ENCODE peak calls at places on chromosomes 7 and 10, in five cellular contexts. One of them, this sample, is unnamed. For H3K4me1, the result is how much of the 10 kb centered on the place peaks cover.

GRCh38 chr7:98569606-98570337 is 47.3 kb upstream of the NPTX2 start:
- DNase-seq in iPS DF 6.9: no peak
- DNase-seq in fibroblast of lung: no peak
- DNase-seq in tibial nerve: no peak
- DNase-seq in uterus: peak
- DNase-seq in this sample: no peak

GRCh38 chr7:45080265-45080957 is 8.4 kb downstream of the NACAD start:
- DNase-seq in tibial nerve: no peak
- DNase-seq in fibroblast of lung: no peak
- DNase-seq in iPS DF 6.9: no peak
- DNase-seq in uterus: no peak
- DNase-seq in this sample: no peak

GRCh38 chr7:130914589-130915294 is 180.7 kb upstream of the KLF14 start:
- DNase-seq in tibial nerve: no peak
- DNase-seq in iPS DF 6.9: no peak
- DNase-seq in fibroblast of lung: no peak
- DNase-seq in uterus: no peak
- DNase-seq in this sample: no peak

GRCh38 chr7:74598558-74598957 is 59.0 kb upstream of the GTF2I start:
- DNase-seq in iPS DF 6.9: no peak
- DNase-seq in fibroblast of lung: peak
- DNase-seq in tibial nerve: no peak
- DNase-seq in uterus: no peak
- DNase-seq in this sample: no peak

GRCh38 chr7:158372400-158373302 is 215.0 kb downstream of the PTPRN2 start:
- DNase-seq in iPS DF 6.9: no peak
- DNase-seq in fibroblast of lung: no peak
- DNase-seq in uterus: no peak
- DNase-seq in tibial nerve: no peak
- DNase-seq in this sample: no peak

GRCh38 chr7:10429031-10429430 is 544.6 kb upstream of the PHF14 start:
- DNase-seq in uterus: no peak
- DNase-seq in iPS DF 6.9: no peak
- DNase-seq in tibial nerve: no peak
- DNase-seq in fibroblast of lung: no peak
- DNase-seq in this sample: no peak

GRCh38 chr7:122413339-122413738 is 108.8 kb upstream of the FEZF1 start:
- DNase-seq in iPS DF 6.9: no peak
- DNase-seq in tibial nerve: no peak
- DNase-seq in uterus: no peak
- DNase-seq in fibroblast of lung: no peak
- DNase-seq in this sample: no peak

GRCh38 chr10:108301002-108301401 is 1136.5 kb upstream of the SORCS1 start:
- DNase-seq in tibial nerve: no peak
- DNase-seq in iPS DF 6.9: no peak
- DNase-seq in uterus: no peak
- DNase-seq in fibroblast of lung: no peak
- DNase-seq in this sample: no peak

GRCh38 chr7:68258569-68258968 is 1261.9 kb downstream of the TYW1 start:
- DNase-seq in tibial nerve: no peak
- DNase-seq in iPS DF 6.9: no peak
- DNase-seq in uterus: no peak
- DNase-seq in fibroblast of lung: no peak
- DNase-seq in this sample: no peak

GRCh38 chr7:29091121-29091601 is 55.2 kb downstream of the CPVL start:
- DNase-seq in fibroblast of lung: no peak
- DNase-seq in tibial nerve: no peak
- DNase-seq in iPS DF 6.9: no peak
- DNase-seq in uterus: peak
- DNase-seq in this sample: no peak

GRCh38 chr7:142891490-142892082 is 6.0 kb upstream of the TRPV6 start:
- DNase-seq in fibroblast of lung: no peak
- DNase-seq in uterus: no peak
- DNase-seq in tibial nerve: no peak
- DNase-seq in iPS DF 6.9: no peak
- DNase-seq in this sample: no peak

GRCh38 chr7:28607179-28607578 is 194.9 kb downstream of the CREB5 start:
- DNase-seq in iPS DF 6.9: no peak
- DNase-seq in fibroblast of lung: no peak
- DNase-seq in tibial nerve: no peak
- DNase-seq in uterus: no peak
- DNase-seq in this sample: no peak

GRCh38 chr10:73113543-73113942 is 3.3 kb downstream of the NUDT13 start:
- DNase-seq in tibial nerve: no peak
- DNase-seq in fibroblast of lung: no peak
- DNase-seq in uterus: no peak
- DNase-seq in iPS DF 6.9: no peak
- DNase-seq in this sample: no peak

GRCh38 chr10:112471878-112472487 is 25.0 kb downstream of the VTI1A start:
- DNase-seq in fibroblast of lung: peak
- DNase-seq in uterus: no peak
- DNase-seq in iPS DF 6.9: no peak
- DNase-seq in tibial nerve: no peak
- DNase-seq in this sample: no peak

GRCh38 chr10:71659050-71659738 is 60.4 kb downstream of the C10orf105 start:
- DNase-seq in fibroblast of lung: no peak
- DNase-seq in iPS DF 6.9: no peak
- DNase-seq in uterus: no peak
- DNase-seq in tibial nerve: no peak
- DNase-seq in this sample: no peak

GRCh38 chr7:157250605-157251228 is 86.1 kb upstream of the DNAJB6 start:
- DNase-seq in uterus: no peak
- DNase-seq in tibial nerve: peak
- DNase-seq in iPS DF 6.9: peak
- DNase-seq in fibroblast of lung: peak
- DNase-seq in this sample: no peak

GRCh38 chr7:120014920-120015465 is 258.0 kb upstream of the KCND2 start:
- DNase-seq in uterus: no peak
- DNase-seq in tibial nerve: no peak
- DNase-seq in iPS DF 6.9: no peak
- DNase-seq in fibroblast of lung: peak
- DNase-seq in this sample: no peak

GRCh38 chr10:61812052-61812721 is 89.3 kb upstream of the ARID5B start:
- DNase-seq in tibial nerve: no peak
- DNase-seq in iPS DF 6.9: no peak
- DNase-seq in uterus: no peak
- DNase-seq in fibroblast of lung: no peak
- DNase-seq in this sample: no peak

GRCh38 chr10:38127812-38128211 is 33.7 kb downstream of the ZNF37A start:
- DNase-seq in iPS DF 6.9: no peak
- DNase-seq in uterus: no peak
- DNase-seq in fibroblast of lung: peak
- DNase-seq in tibial nerve: no peak
- DNase-seq in this sample: no peak

GRCh38 chr10:132253092-132253687 is 54.6 kb downstream of the STK32C start:
- DNase-seq in uterus: no peak
- DNase-seq in fibroblast of lung: no peak
- DNase-seq in tibial nerve: no peak
- DNase-seq in iPS DF 6.9: peak
- DNase-seq in this sample: no peak

GRCh38 chr10:33155720-33156638 is 178.5 kb downstream of the NRP1 start:
- DNase-seq in iPS DF 6.9: no peak
- DNase-seq in uterus: no peak
- DNase-seq in tibial nerve: no peak
- DNase-seq in fibroblast of lung: peak
- DNase-seq in this sample: no peak

GRCh38 chr10:47121336-47121735 is 178.7 kb upstream of the GDF10 start:
- DNase-seq in fibroblast of lung: no peak
- DNase-seq in iPS DF 6.9: no peak
- DNase-seq in tibial nerve: no peak
- DNase-seq in uterus: no peak
- DNase-seq in this sample: no peak

GRCh38 chr10:66931949-66932343 is 6.1 kb downstream of the LRRTM3 start:
- DNase-seq in uterus: no peak
- DNase-seq in tibial nerve: no peak
- DNase-seq in fibroblast of lung: no peak
- DNase-seq in iPS DF 6.9: no peak
- DNase-seq in this sample: no peak

GRCh38 chr10:93458821-93459257 is 23.3 kb downstream of the MYOF start:
- DNase-seq in tibial nerve: peak
- DNase-seq in iPS DF 6.9: no peak
- DNase-seq in uterus: peak
- DNase-seq in fibroblast of lung: peak
- DNase-seq in this sample: peak

GRCh38 chr10:86411281-86411841 is 44.8 kb upstream of the GRID1 start:
- DNase-seq in fibroblast of lung: peak
- DNase-seq in tibial nerve: no peak
- DNase-seq in uterus: peak
- DNase-seq in iPS DF 6.9: no peak
- DNase-seq in this sample: no peak

GRCh38 chr7:131011976-131012375 is 278.0 kb upstream of the KLF14 start:
- DNase-seq in uterus: no peak
- DNase-seq in fibroblast of lung: peak
- DNase-seq in iPS DF 6.9: no peak
- DNase-seq in tibial nerve: peak
- DNase-seq in this sample: no peak

GRCh38 chr7:158070222-158070920 is 517.3 kb downstream of the PTPRN2 start:
- DNase-seq in tibial nerve: no peak
- DNase-seq in uterus: no peak
- DNase-seq in fibroblast of lung: no peak
- DNase-seq in iPS DF 6.9: no peak
- DNase-seq in this sample: no peak

DNA sequence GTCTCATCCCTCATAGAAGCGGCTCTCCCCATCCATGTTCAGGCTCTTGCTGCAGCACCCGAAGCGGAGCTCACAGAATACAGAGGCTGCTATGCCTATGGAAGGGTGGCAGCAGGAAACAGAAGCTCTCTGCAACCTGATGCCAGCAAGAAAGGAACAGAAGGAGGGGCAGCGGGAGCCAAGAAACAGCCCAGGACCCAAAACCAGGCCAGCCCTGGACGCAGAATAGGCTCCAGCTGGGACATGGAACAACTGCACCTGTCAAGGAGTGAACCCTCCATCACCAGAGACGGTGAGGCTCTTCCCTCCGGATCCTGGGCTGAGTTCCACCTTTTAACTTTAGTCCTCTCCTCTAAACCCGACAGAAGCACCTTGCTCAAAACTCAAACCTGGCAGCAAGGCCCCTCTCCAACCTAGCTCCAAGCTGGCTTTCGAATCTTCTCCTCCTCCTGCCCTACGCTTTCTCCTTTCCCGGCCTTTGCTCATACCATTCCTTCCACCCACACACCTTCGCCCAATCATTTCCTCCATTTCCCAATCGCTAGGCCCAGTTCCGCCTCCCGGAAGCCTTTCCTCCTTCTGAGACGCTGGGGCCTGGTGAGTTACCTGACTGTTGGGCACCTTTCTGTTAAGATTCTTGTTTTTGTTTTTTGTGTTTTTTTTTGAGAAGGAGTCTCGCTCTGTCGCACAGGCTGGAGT is 122.8 kb upstream of the ZNF92 start:
- DNase-seq in fibroblast of lung: no peak
- DNase-seq in iPS DF 6.9: no peak
- DNase-seq in uterus: no peak
- DNase-seq in tibial nerve: no peak
- DNase-seq in this sample: no peak
- H3K4me3 ChIP-seq in fibroblast of lung: no peak
- H3K4me3 ChIP-seq in iPS DF 6.9: no peak
- H3K4me3 ChIP-seq in uterus: no peak
- H3K4me3 ChIP-seq in tibial nerve: no peak
- H3K4me3 ChIP-seq in this sample: no peak

DNA sequence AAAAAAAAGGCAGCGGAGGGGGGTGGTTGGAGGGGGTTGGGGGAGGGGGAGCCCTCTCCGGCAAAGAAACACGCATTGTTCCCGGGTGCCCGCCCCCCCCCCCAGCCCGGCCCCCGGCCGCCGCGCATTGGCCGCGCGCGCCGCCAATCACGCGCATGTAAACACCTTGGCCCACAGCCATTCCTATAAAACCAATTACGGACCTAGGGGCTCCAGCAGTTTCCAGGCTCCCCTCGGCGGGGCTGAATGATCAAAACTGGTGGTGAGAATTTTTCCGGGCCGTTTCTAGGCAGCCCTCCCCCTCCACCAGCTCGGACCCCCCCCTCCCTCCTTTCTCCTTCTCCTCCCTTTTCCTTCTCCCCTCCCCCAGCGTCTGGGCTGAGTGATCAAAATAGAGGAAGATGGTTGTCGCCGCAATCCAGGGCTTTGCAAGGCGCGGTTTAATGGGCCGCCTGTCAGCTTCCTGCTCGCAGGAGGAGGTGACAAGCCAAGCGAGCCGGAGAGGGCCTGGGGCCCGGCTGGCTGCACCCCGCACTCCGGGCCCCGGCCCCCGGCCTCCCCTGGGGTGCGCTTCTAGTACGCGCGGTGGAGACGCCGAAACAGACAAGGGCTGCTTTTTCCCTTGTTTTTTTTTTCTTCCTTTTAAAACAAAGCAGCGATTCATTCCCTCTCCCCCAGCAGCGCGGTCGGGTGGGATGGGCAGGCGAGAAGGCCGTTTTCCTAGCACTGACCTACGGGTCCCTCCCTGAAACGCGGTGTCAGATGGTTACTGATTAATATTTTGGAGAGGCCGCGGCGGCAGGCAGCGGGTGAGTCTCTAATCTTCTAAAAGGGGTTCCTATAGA is 432 bp upstream of the TNRC18 start:
- DNase-seq in iPS DF 6.9: no peak
- DNase-seq in uterus: peak
- DNase-seq in fibroblast of lung: peak
- DNase-seq in tibial nerve: peak
- DNase-seq in this sample: peak
- H3K4me1 ChIP-seq in iPS DF 6.9: under half
- H3K4me1 ChIP-seq in uterus: under half
- H3K4me1 ChIP-seq in fibroblast of lung: under half
- H3K4me1 ChIP-seq in tibial nerve: under half
- H3K4me1 ChIP-seq in this sample: under half

DNA sequence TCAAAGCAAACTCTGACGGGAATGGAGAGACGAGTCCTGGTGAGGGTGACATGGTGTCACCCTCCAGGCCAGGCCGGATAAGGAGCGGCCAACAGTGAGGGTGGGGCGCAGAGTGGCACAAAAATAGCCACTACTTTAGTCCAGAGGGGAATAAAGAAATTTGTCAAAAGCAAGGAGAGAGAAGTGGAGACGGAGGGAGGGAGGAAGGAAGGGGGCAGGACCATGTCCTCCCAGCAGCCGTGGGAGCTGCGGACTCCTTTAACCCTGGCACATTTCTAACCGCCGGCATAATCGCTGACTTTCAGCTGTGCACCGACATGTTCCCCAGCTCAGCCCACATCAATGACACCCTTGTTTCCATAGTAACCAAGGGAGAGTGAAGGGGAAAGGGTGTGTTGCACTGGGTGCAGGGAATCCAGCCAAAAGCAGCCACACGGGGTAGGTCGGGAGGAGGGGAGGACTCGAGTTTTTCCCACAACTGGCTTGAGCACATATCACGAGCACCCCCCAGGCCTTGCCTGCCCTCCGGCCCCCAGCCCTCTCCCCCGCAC is 29.8 kb downstream of the TRIM8 start:
- DNase-seq in tibial nerve: peak
- DNase-seq in fibroblast of lung: peak
- DNase-seq in uterus: peak
- DNase-seq in iPS DF 6.9: no peak
- DNase-seq in this sample: no peak
- H3K4me3 ChIP-seq in tibial nerve: peak
- H3K4me3 ChIP-seq in fibroblast of lung: peak
- H3K4me3 ChIP-seq in uterus: peak
- H3K4me3 ChIP-seq in iPS DF 6.9: no peak
- H3K4me3 ChIP-seq in this sample: peak

GRCh38 chr7:65910237-65910636 is 37.4 kb downstream of the VKORC1L1 start:
- DNase-seq in iPS DF 6.9: no peak
- DNase-seq in uterus: no peak
- DNase-seq in fibroblast of lung: peak
- DNase-seq in tibial nerve: no peak
- DNase-seq in this sample: no peak

GRCh38 chr7:65912220-65912619 is 39.3 kb downstream of the VKORC1L1 start:
- DNase-seq in fibroblast of lung: no peak
- DNase-seq in uterus: no peak
- DNase-seq in tibial nerve: no peak
- DNase-seq in iPS DF 6.9: no peak
- DNase-seq in this sample: no peak

GRCh38 chr7:65915921-65916657 is 43.2 kb downstream of the VKORC1L1 start:
- DNase-seq in uterus: no peak
- DNase-seq in tibial nerve: no peak
- DNase-seq in iPS DF 6.9: no peak
- DNase-seq in fibroblast of lung: no peak
- DNase-seq in this sample: no peak
- H3K4me1 ChIP-seq in uterus: under half
- H3K4me1 ChIP-seq in tibial nerve: under half
- H3K4me1 ChIP-seq in iPS DF 6.9: under half
- H3K4me1 ChIP-seq in fibroblast of lung: under half
- H3K4me1 ChIP-seq in this sample: under half

This sample was measured in prostate gland.